ENCODE peak calls at places on chromosomes 3 and 15, in nine cellular contexts. One of them, this sample, is unnamed. For H3K36me3, the result is how much of the 10 kb centered on the place peaks cover.

GRCh38 chr3:44020178-44020577 is 221.5 kb upstream of the TOPAZ1 start:
- DNase-seq in endothelial cell of umbilical vein: no peak
- DNase-seq in brain microvascular endothelial cell: no peak
- DNase-seq in astrocyte: no peak
- DNase-seq in sigmoid colon: no peak
- DNase-seq in IMR-90: no peak
- DNase-seq in fibroblast of lung: no peak
- DNase-seq in mammary epithelial cell: no peak
- DNase-seq in HCT116: no peak
- DNase-seq in this sample: no peak

GRCh38 chr3:66038726-66039589 is at the start of gene MAGI1:
- DNase-seq in endothelial cell of umbilical vein: peak
- DNase-seq in brain microvascular endothelial cell: peak
- DNase-seq in astrocyte: peak
- DNase-seq in sigmoid colon: peak
- DNase-seq in IMR-90: peak
- DNase-seq in fibroblast of lung: peak
- DNase-seq in mammary epithelial cell: peak
- DNase-seq in HCT116: peak
- DNase-seq in this sample: peak

GRCh38 chr15:59168536-59168935 is 38.1 kb upstream of the LDHAL6B start:
- DNase-seq in endothelial cell of umbilical vein: peak
- DNase-seq in brain microvascular endothelial cell: peak
- DNase-seq in astrocyte: peak
- DNase-seq in sigmoid colon: no peak
- DNase-seq in IMR-90: peak
- DNase-seq in fibroblast of lung: peak
- DNase-seq in mammary epithelial cell: peak
- DNase-seq in HCT116: no peak
- DNase-seq in this sample: no peak

GRCh38 chr3:14227866-14228265 is 49.2 kb downstream of the LSM3 start:
- DNase-seq in endothelial cell of umbilical vein: no peak
- DNase-seq in brain microvascular endothelial cell: no peak
- DNase-seq in astrocyte: no peak
- DNase-seq in sigmoid colon: no peak
- DNase-seq in IMR-90: peak
- DNase-seq in fibroblast of lung: no peak
- DNase-seq in mammary epithelial cell: peak
- DNase-seq in HCT116: no peak
- DNase-seq in this sample: no peak

GRCh38 chr15:101615986-101616848 is 36.0 kb downstream of the TM2D3 start:
- DNase-seq in endothelial cell of umbilical vein: peak
- DNase-seq in brain microvascular endothelial cell: peak
- DNase-seq in astrocyte: peak
- DNase-seq in sigmoid colon: peak
- DNase-seq in IMR-90: peak
- DNase-seq in fibroblast of lung: peak
- DNase-seq in mammary epithelial cell: peak
- DNase-seq in HCT116: peak
- DNase-seq in this sample: no peak

GRCh38 chr3:177443469-177443868 is 246.2 kb upstream of the TBL1XR1 start:
- DNase-seq in endothelial cell of umbilical vein: peak
- DNase-seq in brain microvascular endothelial cell: peak
- DNase-seq in astrocyte: peak
- DNase-seq in sigmoid colon: no peak
- DNase-seq in IMR-90: peak
- DNase-seq in fibroblast of lung: peak
- DNase-seq in mammary epithelial cell: peak
- DNase-seq in HCT116: peak
- DNase-seq in this sample: no peak

GRCh38 chr3:33372218-33373081 is 67.8 kb downstream of the UBP1 start:
- DNase-seq in endothelial cell of umbilical vein: peak
- DNase-seq in brain microvascular endothelial cell: peak
- DNase-seq in astrocyte: peak
- DNase-seq in sigmoid colon: no peak
- DNase-seq in IMR-90: peak
- DNase-seq in fibroblast of lung: peak
- DNase-seq in mammary epithelial cell: peak
- DNase-seq in HCT116: peak
- DNase-seq in this sample: peak

GRCh38 chr3:45551214-45552010 is 43.1 kb upstream of the LIMD1 start:
- DNase-seq in endothelial cell of umbilical vein: no peak
- DNase-seq in brain microvascular endothelial cell: peak
- DNase-seq in astrocyte: peak
- DNase-seq in sigmoid colon: peak
- DNase-seq in IMR-90: peak
- DNase-seq in fibroblast of lung: peak
- DNase-seq in mammary epithelial cell: peak
- DNase-seq in HCT116: peak
- DNase-seq in this sample: peak

GRCh38 chr15:33310481-33311311 is at the start of gene RYR3:
- DNase-seq in endothelial cell of umbilical vein: no peak
- DNase-seq in brain microvascular endothelial cell: peak
- DNase-seq in astrocyte: peak
- DNase-seq in sigmoid colon: peak
- DNase-seq in IMR-90: no peak
- DNase-seq in fibroblast of lung: peak
- DNase-seq in mammary epithelial cell: peak
- DNase-seq in HCT116: no peak
- DNase-seq in this sample: no peak

GRCh38 chr15:101709466-101709865 is 14.8 kb downstream of the TARS3 start:
- DNase-seq in endothelial cell of umbilical vein: no peak
- DNase-seq in brain microvascular endothelial cell: no peak
- DNase-seq in astrocyte: no peak
- DNase-seq in sigmoid colon: no peak
- DNase-seq in IMR-90: no peak
- DNase-seq in fibroblast of lung: no peak
- DNase-seq in mammary epithelial cell: no peak
- DNase-seq in HCT116: no peak
- DNase-seq in this sample: no peak

GRCh38 chr3:81666502-81667121 is 94.8 kb downstream of the GBE1 start:
- DNase-seq in endothelial cell of umbilical vein: peak
- DNase-seq in brain microvascular endothelial cell: peak
- DNase-seq in astrocyte: peak
- DNase-seq in sigmoid colon: no peak
- DNase-seq in IMR-90: peak
- DNase-seq in fibroblast of lung: peak
- DNase-seq in mammary epithelial cell: no peak
- DNase-seq in HCT116: no peak
- DNase-seq in this sample: no peak

DNA sequence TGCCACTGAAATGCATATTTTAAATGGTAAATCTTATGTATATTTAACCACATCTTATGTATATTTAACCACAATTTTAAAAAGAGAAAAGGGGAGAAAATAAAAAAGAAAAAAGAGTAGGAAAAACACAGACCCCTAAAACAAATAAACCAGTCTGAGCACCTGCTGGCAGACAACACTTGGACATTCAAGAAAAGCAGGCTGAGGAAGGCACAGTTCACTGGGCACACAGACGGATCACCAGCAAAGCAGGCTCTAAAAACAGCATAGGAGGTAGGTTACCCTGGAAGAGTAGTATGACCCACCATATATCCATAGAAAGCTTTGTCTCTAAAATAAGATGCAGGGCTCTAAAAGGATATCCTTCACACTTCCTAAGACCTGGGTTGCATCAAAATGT is 27.0 kb downstream of the AAGAB start:
- DNase-seq in endothelial cell of umbilical vein: no peak
- DNase-seq in brain microvascular endothelial cell: no peak
- DNase-seq in astrocyte: no peak
- DNase-seq in sigmoid colon: no peak
- DNase-seq in IMR-90: no peak
- DNase-seq in fibroblast of lung: no peak
- DNase-seq in mammary epithelial cell: no peak
- DNase-seq in HCT116: no peak
- DNase-seq in this sample: no peak
- H3K36me3 ChIP-seq in endothelial cell of umbilical vein: under half
- H3K36me3 ChIP-seq in brain microvascular endothelial cell: under half
- H3K36me3 ChIP-seq in astrocyte: under half
- H3K36me3 ChIP-seq in sigmoid colon: under half
- H3K36me3 ChIP-seq in IMR-90: under half
- H3K36me3 ChIP-seq in fibroblast of lung: under half
- H3K36me3 ChIP-seq in mammary epithelial cell: under half
- H3K36me3 ChIP-seq in HCT116: under half
- H3K36me3 ChIP-seq in this sample: under half

GRCh38 chr3:132695006-132695405 is 27.2 kb downstream of the NPHP3 start:
- DNase-seq in endothelial cell of umbilical vein: peak
- DNase-seq in brain microvascular endothelial cell: no peak
- DNase-seq in astrocyte: no peak
- DNase-seq in sigmoid colon: no peak
- DNase-seq in IMR-90: no peak
- DNase-seq in fibroblast of lung: no peak
- DNase-seq in mammary epithelial cell: no peak
- DNase-seq in HCT116: no peak
- DNase-seq in this sample: no peak

GRCh38 chr3:132695422-132695821 is 26.8 kb downstream of the NPHP3 start:
- DNase-seq in endothelial cell of umbilical vein: peak
- DNase-seq in brain microvascular endothelial cell: no peak
- DNase-seq in astrocyte: no peak
- DNase-seq in sigmoid colon: no peak
- DNase-seq in IMR-90: peak
- DNase-seq in fibroblast of lung: no peak
- DNase-seq in mammary epithelial cell: no peak
- DNase-seq in HCT116: no peak
- DNase-seq in this sample: no peak

DNA sequence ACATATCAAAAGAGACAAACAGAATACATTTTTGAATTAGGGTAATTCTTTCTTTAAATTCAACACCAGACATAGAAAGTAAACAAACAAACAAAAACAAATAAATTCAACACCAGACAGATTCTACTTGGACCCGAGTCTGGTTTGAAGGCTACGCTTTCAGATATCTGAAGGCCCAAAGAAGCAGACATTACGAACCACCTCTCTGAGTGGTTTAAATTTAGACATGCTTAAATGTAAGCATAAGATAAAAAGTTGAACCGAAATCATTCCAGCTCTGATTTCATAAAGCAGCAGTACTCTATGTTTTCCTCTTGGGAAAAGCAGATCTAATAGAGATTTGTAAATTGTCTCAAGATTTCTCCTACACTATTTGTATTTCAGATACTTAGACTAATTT is 29.9 kb downstream of the UBA5 start:
- DNase-seq in endothelial cell of umbilical vein: no peak
- DNase-seq in brain microvascular endothelial cell: no peak
- DNase-seq in astrocyte: no peak
- DNase-seq in sigmoid colon: no peak
- DNase-seq in IMR-90: no peak
- DNase-seq in fibroblast of lung: no peak
- DNase-seq in mammary epithelial cell: no peak
- DNase-seq in HCT116: no peak
- DNase-seq in this sample: no peak
- H3K36me3 ChIP-seq in endothelial cell of umbilical vein: under half
- H3K36me3 ChIP-seq in brain microvascular endothelial cell: under half
- H3K36me3 ChIP-seq in astrocyte: under half
- H3K36me3 ChIP-seq in sigmoid colon: half or more
- H3K36me3 ChIP-seq in IMR-90: under half
- H3K36me3 ChIP-seq in fibroblast of lung: under half
- H3K36me3 ChIP-seq in mammary epithelial cell: under half
- H3K36me3 ChIP-seq in HCT116: under half
- H3K36me3 ChIP-seq in this sample: under half

DNA sequence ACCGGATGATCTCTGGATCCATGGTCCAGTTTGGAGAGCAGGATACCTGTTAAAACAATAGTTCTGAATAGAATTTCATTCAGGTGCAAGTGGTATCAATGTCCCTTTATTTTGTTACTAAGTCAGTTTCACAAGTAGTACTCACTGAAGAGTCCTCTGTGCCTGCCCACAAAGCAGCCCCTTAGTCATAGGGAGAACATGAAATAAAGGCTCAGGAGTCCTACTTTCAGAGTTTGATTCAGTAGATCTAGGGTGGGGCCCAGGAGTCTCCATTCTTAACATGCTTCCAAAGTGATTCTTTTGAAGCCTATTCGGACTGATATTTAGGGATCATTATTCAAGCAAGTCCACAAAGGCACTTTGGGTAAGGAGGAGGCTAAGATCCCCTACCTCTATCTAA is 79.8 kb upstream of the ACKR4 start:
- DNase-seq in endothelial cell of umbilical vein: no peak
- DNase-seq in brain microvascular endothelial cell: no peak
- DNase-seq in astrocyte: no peak
- DNase-seq in sigmoid colon: no peak
- DNase-seq in IMR-90: no peak
- DNase-seq in fibroblast of lung: no peak
- DNase-seq in mammary epithelial cell: peak
- DNase-seq in HCT116: no peak
- DNase-seq in this sample: no peak
- H3K36me3 ChIP-seq in endothelial cell of umbilical vein: under half
- H3K36me3 ChIP-seq in brain microvascular endothelial cell: half or more
- H3K36me3 ChIP-seq in astrocyte: half or more
- H3K36me3 ChIP-seq in sigmoid colon: under half
- H3K36me3 ChIP-seq in IMR-90: under half
- H3K36me3 ChIP-seq in fibroblast of lung: under half
- H3K36me3 ChIP-seq in mammary epithelial cell: under half
- H3K36me3 ChIP-seq in HCT116: under half
- H3K36me3 ChIP-seq in this sample: under half

GRCh38 chr3:52555056-52555455 is 18.7 kb downstream of the UQCC5 start:
- DNase-seq in endothelial cell of umbilical vein: no peak
- DNase-seq in brain microvascular endothelial cell: no peak
- DNase-seq in astrocyte: no peak
- DNase-seq in sigmoid colon: no peak
- DNase-seq in IMR-90: no peak
- DNase-seq in fibroblast of lung: no peak
- DNase-seq in mammary epithelial cell: no peak
- DNase-seq in HCT116: no peak
- DNase-seq in this sample: no peak

GRCh38 chr3:52558436-52558835 is 22.0 kb downstream of the UQCC5 start:
- DNase-seq in endothelial cell of umbilical vein: no peak
- DNase-seq in brain microvascular endothelial cell: no peak
- DNase-seq in astrocyte: no peak
- DNase-seq in sigmoid colon: no peak
- DNase-seq in IMR-90: no peak
- DNase-seq in fibroblast of lung: no peak
- DNase-seq in mammary epithelial cell: no peak
- DNase-seq in HCT116: no peak
- DNase-seq in this sample: no peak

GRCh38 chr3:52561028-52561749 is 24.8 kb downstream of the UQCC5 start:
- DNase-seq in endothelial cell of umbilical vein: no peak
- DNase-seq in brain microvascular endothelial cell: no peak
- DNase-seq in astrocyte: peak
- DNase-seq in sigmoid colon: no peak
- DNase-seq in IMR-90: no peak
- DNase-seq in fibroblast of lung: no peak
- DNase-seq in mammary epithelial cell: no peak
- DNase-seq in HCT116: no peak
- DNase-seq in this sample: no peak

GRCh38 chr3:52554026-52554755 is 17.8 kb downstream of the UQCC5 start:
- DNase-seq in endothelial cell of umbilical vein: no peak
- DNase-seq in brain microvascular endothelial cell: no peak
- DNase-seq in astrocyte: no peak
- DNase-seq in sigmoid colon: no peak
- DNase-seq in IMR-90: no peak
- DNase-seq in fibroblast of lung: no peak
- DNase-seq in mammary epithelial cell: no peak
- DNase-seq in HCT116: no peak
- DNase-seq in this sample: no peak

DNA sequence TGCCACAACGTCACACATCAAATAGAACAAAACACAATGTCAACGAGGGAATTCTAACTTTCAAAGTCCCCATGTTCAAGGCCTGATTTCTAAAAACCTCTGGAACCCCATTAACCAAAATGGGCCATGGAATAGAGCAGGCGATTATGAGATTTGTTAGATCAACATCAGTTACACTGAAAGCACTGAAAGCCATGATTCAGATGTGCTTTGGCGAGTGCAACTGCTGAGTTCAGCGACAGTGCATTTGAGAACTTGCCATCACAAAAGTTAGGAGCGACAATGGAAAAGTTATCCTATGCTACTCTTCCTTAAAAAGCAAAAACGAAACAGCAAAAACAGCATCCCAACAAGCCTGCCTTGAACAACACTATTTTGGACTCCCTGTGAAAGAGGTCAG is 20.6 kb downstream of the UQCC5 start:
- DNase-seq in endothelial cell of umbilical vein: no peak
- DNase-seq in brain microvascular endothelial cell: no peak
- DNase-seq in astrocyte: no peak
- DNase-seq in sigmoid colon: no peak
- DNase-seq in IMR-90: no peak
- DNase-seq in fibroblast of lung: no peak
- DNase-seq in mammary epithelial cell: no peak
- DNase-seq in HCT116: no peak
- DNase-seq in this sample: no peak
- H3K36me3 ChIP-seq in endothelial cell of umbilical vein: under half
- H3K36me3 ChIP-seq in brain microvascular endothelial cell: under half
- H3K36me3 ChIP-seq in astrocyte: under half
- H3K36me3 ChIP-seq in sigmoid colon: under half
- H3K36me3 ChIP-seq in IMR-90: under half
- H3K36me3 ChIP-seq in fibroblast of lung: under half
- H3K36me3 ChIP-seq in mammary epithelial cell: under half
- H3K36me3 ChIP-seq in HCT116: under half
- H3K36me3 ChIP-seq in this sample: under half

This sample was measured in kidney epithelial cell.